ENCODE peak calls at places on chromosomes 2 and 18, in eight cellular contexts. C is brain microvascular endothelial cell; X is IMR-90; L is CD8-positive, alpha-beta T cell; M is AG04450; P is cardiac muscle cell; F is CD4-positive, alpha-beta memory T cell; W is K562. V is an unnamed sample.

GRCh38 chr2:190179754-190180312 is 117.3 kb upstream of the MSTN start:
- DNase-seq in C (no peak), X (no peak), L (no peak), M (no peak), P (no peak), F (no peak), W (no peak), V (no peak)

GRCh38 chr2:97982621-97983020 is 13.1 kb downstream of the TMEM131 start:
- DNase-seq in C (no peak), X (no peak), L (no peak), M (no peak), P (no peak), F (no peak), W (no peak), V (no peak)

GRCh38 chr2:104701471-104701911 is 152.4 kb upstream of the POU3F3 start:
- DNase-seq in C (no peak), X (no peak), L (no peak), M (no peak), P (no peak), F (no peak), W (no peak), V (peak)

GRCh38 chr2:177573120-177573519 is 180.5 kb downstream of the AGPS start:
- DNase-seq in C (no peak), X (peak), L (no peak), M (no peak), P (no peak), F (no peak), W (no peak), V (no peak)

GRCh38 chr18:57422313-57422872 is 12.8 kb upstream of the ONECUT2 start:
- DNase-seq in C (no peak), X (no peak), L (no peak), M (no peak), P (no peak), F (no peak), W (no peak), V (no peak)

GRCh38 chr2:230128943-230129342 is 60.2 kb upstream of the SLC16A14 start:
- DNase-seq in C (no peak), X (peak), L (no peak), M (no peak), P (no peak), F (no peak), W (no peak), V (no peak)

GRCh38 chr18:79379931-79380815 is 15.6 kb upstream of the NFATC1 start:
- DNase-seq in C (no peak), X (no peak), L (no peak), M (no peak), P (no peak), F (no peak), W (no peak), V (no peak)

GRCh38 chr2:36352711-36353110 is 2.9 kb upstream of the CRIM1 start:
- DNase-seq in C (peak), X (peak), L (no peak), M (no peak), P (no peak), F (no peak), W (no peak), V (no peak)

GRCh38 chr2:29562896-29563295 is 358.5 kb downstream of the ALK start:
- DNase-seq in C (no peak), X (peak), L (no peak), M (no peak), P (no peak), F (no peak), W (no peak), V (no peak)

GRCh38 chr2:207895236-207895860 is 125.6 kb upstream of the FZD5 start:
- DNase-seq in C (no peak), X (no peak), L (no peak), M (no peak), P (no peak), F (no peak), W (no peak), V (no peak)

GRCh38 chr2:99389371-99389770 is 52.2 kb downstream of the EIF5B start:
- DNase-seq in C (no peak), X (peak), L (no peak), M (peak), P (peak), F (no peak), W (no peak), V (no peak)
- H3K27ac ChIP-seq in C (peak), X (no peak), L (no peak), M (no peak), P (peak), F (no peak), W (no peak), V (no peak)

GRCh38 chr2:107721178-107721577 is 105.5 kb upstream of the RGPD4 start:
- DNase-seq in C (no peak), X (no peak), L (no peak), M (no peak), P (no peak), F (no peak), W (no peak), V (no peak)

GRCh38 chr2:107719781-107720180 is 106.9 kb upstream of the RGPD4 start:
- DNase-seq in C (no peak), X (no peak), L (no peak), M (no peak), P (no peak), F (no peak), W (no peak), V (no peak)

GRCh38 chr2:107719141-107719540 is 107.6 kb upstream of the RGPD4 start:
- DNase-seq in C (no peak), X (no peak), L (no peak), M (no peak), P (no peak), F (no peak), W (no peak), V (no peak)

GRCh38 chr2:107717666-107718065 is 109.0 kb upstream of the RGPD4 start:
- DNase-seq in C (no peak), X (no peak), L (no peak), M (no peak), P (peak), F (no peak), W (no peak), V (no peak)

GRCh38 chr2:107721581-107721980 is 105.1 kb upstream of the RGPD4 start:
- DNase-seq in C (no peak), X (no peak), L (no peak), M (no peak), P (no peak), F (no peak), W (no peak), V (no peak)
- H3K27ac ChIP-seq in C (no peak), X (no peak), L (no peak), M (no peak), P (no peak), F (no peak), W (peak), V (no peak)

GRCh38 chr2:106664669-106665068 is 177.5 kb downstream of the CD8B2 start:
- DNase-seq in C (no peak), X (no peak), L (no peak), M (no peak), P (no peak), F (no peak), W (no peak), V (no peak)
- H3K27ac ChIP-seq in C (no peak), X (no peak), L (no peak), M (no peak), P (no peak), F (no peak), W (no peak), V (no peak)

GRCh38 chr18:76771132-76771824 is 51.1 kb upstream of the ZNF236 start:
- DNase-seq in C (no peak), X (no peak), L (no peak), M (no peak), P (no peak), F (no peak), W (no peak), V (no peak)
- H3K27ac ChIP-seq in C (no peak), X (no peak), L (no peak), M (no peak), P (no peak), F (no peak), W (no peak), V (no peak)

GRCh38 chr2:44268259-44268649 is 7.0 kb upstream of the SLC3A1 start:
- DNase-seq in C (peak), X (peak), L (no peak), M (no peak), P (no peak), F (no peak), W (no peak), V (peak)
- H3K27ac ChIP-seq in C (peak), X (no peak), L (no peak), M (no peak), P (no peak), F (no peak), W (no peak), V (peak)

GRCh38 chr2:219387284-219388126 is at the start of gene DNPEP:
- DNase-seq in C (peak), X (peak), L (peak), M (no peak), P (peak), F (peak), W (peak), V (peak)
- H3K27ac ChIP-seq in C (peak), X (peak), L (peak), M (peak), P (peak), F (peak), W (peak), V (peak)

GRCh38 chr2:160557903-160558302 is 64.3 kb upstream of the RBMS1 start:
- DNase-seq in C (no peak), X (no peak), L (no peak), M (no peak), P (no peak), F (no peak), W (no peak), V (no peak)

GRCh38 chr2:160558531-160558930 is 64.9 kb upstream of the RBMS1 start:
- DNase-seq in C (no peak), X (no peak), L (no peak), M (no peak), P (no peak), F (no peak), W (no peak), V (no peak)

GRCh38 chr2:160562730-160563129 is 69.1 kb upstream of the RBMS1 start:
- DNase-seq in C (no peak), X (no peak), L (no peak), M (no peak), P (no peak), F (no peak), W (no peak), V (no peak)

GRCh38 chr2:160565099-160565498 is 71.5 kb upstream of the RBMS1 start:
- DNase-seq in C (no peak), X (no peak), L (no peak), M (no peak), P (no peak), F (no peak), W (no peak), V (no peak)

GRCh38 chr2:160561551-160562280 is 68.1 kb upstream of the RBMS1 start:
- DNase-seq in C (no peak), X (peak), L (no peak), M (peak), P (no peak), F (no peak), W (no peak), V (no peak)
- H3K27ac ChIP-seq in C (no peak), X (peak), L (no peak), M (no peak), P (no peak), F (no peak), W (no peak), V (no peak)

GRCh38 chr2:26735096-26735495 is 29.0 kb upstream of the SLC35F6 start:
- DNase-seq in C (peak), X (peak), L (no peak), M (peak), P (no peak), F (no peak), W (no peak), V (no peak)
- H3K27ac ChIP-seq in C (no peak), X (no peak), L (no peak), M (no peak), P (no peak), F (no peak), W (no peak), V (no peak)

GRCh38 chr2:133789743-133790142 is 221.5 kb upstream of the NCKAP5 start:
- DNase-seq in C (no peak), X (no peak), L (no peak), M (no peak), P (no peak), F (no peak), W (no peak), V (no peak)
- H3K27ac ChIP-seq in C (peak), X (peak), L (no peak), M (no peak), P (no peak), F (no peak), W (no peak), V (no peak)